ENCODE peak calls at places on chromosomes 12 and 14, in four cellular contexts. P is HEK293T, Y is K562, R is HepG2. H is an unnamed sample.
A peak's percentile ranks its signal among the peaks of the same experiment; 100 is the strongest.

GRCh38 chr14:82796081-82796480 is 1262.4 kb upstream of the SEL1L start:
- DNase-seq in P (no peak), Y (no peak), R (no peak), H (no peak)

GRCh38 chr12:123163227-123163626 is 12.3 kb upstream of the PITPNM2 start:
- DNase-seq in P (no peak), Y (no peak), R (no peak), H (no peak)

GRCh38 chr14:58501214-58501816 is 73.8 kb downstream of the KIAA0586 start:
- DNase-seq in P (peak; percentile 43), Y (peak; percentile 49), R (peak; percentile 54), H (peak; percentile 30)

GRCh38 chr14:105128059-105128458 is 40.5 kb downstream of the JAG2 start:
- DNase-seq in P (no peak), Y (no peak), R (no peak), H (no peak)

GRCh38 chr14:49545716-49546115 is 40.5 kb downstream of the RPS29 start:
- DNase-seq in P (no peak), Y (no peak), R (no peak), H (no peak)

GRCh38 chr12:19892186-19892585 is 452.9 kb downstream of the AEBP2 start:
- DNase-seq in P (no peak), Y (no peak), R (no peak), H (no peak)

GRCh38 chr12:118055865-118056773 is 4.9 kb downstream of the WSB2 start:
- DNase-seq in P (no peak), Y (no peak), R (peak; percentile 84), H (no peak)

GRCh38 chr12:42213954-42214426 is 24.1 kb downstream of the YAF2 start:
- DNase-seq in P (no peak), Y (no peak), R (no peak), H (no peak)

GRCh38 chr12:111455448-111456320 is 50.0 kb downstream of the SH2B3 start:
- DNase-seq in P (no peak), Y (no peak), R (no peak), H (no peak)

GRCh38 chr12:4250691-4251090 is 22.9 kb upstream of the CCND2 start:
- DNase-seq in P (no peak), Y (no peak), R (no peak), H (no peak)

GRCh38 chr12:116520801-116521471 is 38.2 kb upstream of the MAP1LC3B2 start:
- DNase-seq in P (no peak), Y (peak; percentile 29), R (no peak), H (no peak)

GRCh38 chr12:125136702-125137101 is 71.5 kb downstream of the AACS start:
- DNase-seq in P (no peak), Y (no peak), R (no peak), H (no peak)

GRCh38 chr12:3998968-3999792 is 126.0 kb upstream of the PARP11 start:
- DNase-seq in P (no peak), Y (no peak), R (peak; percentile 88), H (no peak)

GRCh38 chr12:70796989-70797388 is 123.5 kb downstream of the PTPRR start:
- DNase-seq in P (no peak), Y (no peak), R (no peak), H (no peak)

GRCh38 chr12:8662592-8662991 is at the start of gene MFAP5:
- DNase-seq in P (no peak), Y (no peak), R (no peak), H (no peak)

GRCh38 chr12:29314421-29314820 is 66.6 kb downstream of the ERGIC2 start:
- DNase-seq in P (no peak), Y (no peak), R (no peak), H (no peak)

GRCh38 chr12:94145231-94145979 is 3.0 kb upstream of the PLXNC1 start:
- DNase-seq in P (no peak), Y (peak; percentile 47), R (no peak), H (no peak)

GRCh38 chr14:20798932-20799331 is 3.7 kb downstream of the RNASE1 start:
- DNase-seq in P (no peak), Y (peak; percentile 41), R (no peak), H (no peak)

GRCh38 chr12:20125259-20125919 is 242.9 kb upstream of the PDE3A start:
- DNase-seq in P (no peak), Y (no peak), R (no peak), H (no peak)

GRCh38 chr14:77469539-77469938 is 11.6 kb downstream of the AHSA1 start:
- DNase-seq in P (no peak), Y (no peak), R (no peak), H (no peak)

GRCh38 chr14:21840765-21841164 is 167.1 kb upstream of the OR4E1 start:
- DNase-seq in P (no peak), Y (no peak), R (no peak), H (no peak)

GRCh38 chr14:72594099-72594901 is 299.6 kb downstream of the DPF3 start:
- DNase-seq in P (no peak), Y (no peak), R (no peak), H (peak; percentile 74)

GRCh38 chr14:32134448-32135070 is 57.5 kb downstream of the ARHGAP5 start:
- DNase-seq in P (peak; percentile 53), Y (no peak), R (no peak), H (no peak)

GRCh38 chr14:35807131-35807961 is 1.7 kb downstream of the RALGAPA1 start:
- DNase-seq in P (no peak), Y (no peak), R (peak; percentile 93), H (no peak)

GRCh38 chr14:90791481-90791880 is 24.7 kb downstream of the TTC7B start:
- DNase-seq in P (no peak), Y (no peak), R (no peak), H (no peak)

DNA sequence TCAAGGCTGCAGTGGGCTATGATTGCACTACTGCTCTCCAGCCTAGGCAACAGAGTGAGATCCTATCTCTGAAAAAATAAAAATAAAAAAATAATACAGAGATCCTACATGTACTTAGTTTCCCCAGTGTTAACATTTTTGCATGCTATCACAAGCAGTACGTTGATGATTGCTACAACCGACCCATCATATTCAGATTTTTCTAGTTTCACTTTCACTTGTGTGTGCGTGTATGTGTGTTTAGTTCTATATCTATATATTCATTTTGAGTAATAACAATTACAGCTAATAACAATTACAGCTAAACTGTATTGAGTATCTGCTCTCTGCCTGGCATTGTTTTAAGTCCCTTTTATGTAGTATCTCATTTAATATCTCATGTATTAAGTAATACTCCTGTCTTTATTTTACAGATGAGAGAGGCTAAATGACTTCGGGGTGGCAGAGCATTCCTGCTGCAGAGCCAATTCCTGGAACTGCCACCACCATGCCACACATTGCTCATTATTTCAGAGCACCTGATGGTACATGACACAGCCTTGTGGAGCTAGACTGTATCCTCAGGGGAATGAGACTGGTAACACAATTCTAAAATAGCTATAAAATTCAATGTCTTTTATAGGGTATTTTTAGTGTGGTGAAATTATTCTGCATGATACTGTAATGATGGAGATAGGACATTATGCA is 153.1 kb downstream of the BCAT1 start:
- DNase-seq in P (no peak), Y (no peak), R (no peak), H (no peak)
- TF ChIP-seq TARDBP in P (no peak), Y (no peak), R (no peak), H (no peak)

GRCh38 chr14:98014851-98015615 is 1217.9 kb downstream of the VRK1 start:
- DNase-seq in P (no peak), Y (no peak), R (no peak), H (no peak)

GRCh38 chr14:98022541-98023520 is 1225.6 kb downstream of the VRK1 start:
- DNase-seq in P (no peak), Y (no peak), R (no peak), H (no peak)

GRCh38 chr14:98015921-98016320 is 1218.7 kb downstream of the VRK1 start:
- DNase-seq in P (no peak), Y (no peak), R (no peak), H (no peak)

DNA sequence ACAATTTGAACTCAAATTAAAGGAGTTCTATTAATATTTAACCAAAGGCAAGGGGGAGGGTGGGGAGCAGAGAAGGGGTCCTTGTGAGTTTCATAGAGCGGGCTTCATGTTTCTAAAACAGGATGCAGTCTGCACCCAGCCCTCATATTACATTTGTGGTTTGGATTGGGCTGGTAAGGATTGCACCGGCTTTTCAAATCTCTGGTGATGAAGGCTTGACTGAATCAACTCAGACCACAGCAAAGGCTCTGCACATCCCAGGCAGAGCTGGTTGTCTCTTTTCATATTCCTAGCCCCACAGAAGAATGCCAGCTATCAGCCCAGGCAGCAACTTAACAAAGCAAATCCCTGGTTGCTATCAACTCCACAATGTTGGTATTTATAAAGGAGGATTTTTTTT is 1221.4 kb downstream of the VRK1 start:
- DNase-seq in P (no peak), Y (no peak), R (no peak), H (no peak)
- TF ChIP-seq TARDBP in P (no peak), Y (no peak), R (no peak), H (no peak)

GRCh38 chr12:83322816-83323215 is 636.1 kb downstream of the TMTC2 start:
- DNase-seq in P (no peak), Y (no peak), R (no peak), H (no peak)

GRCh38 chr12:83321971-83322370 is 635.3 kb downstream of the TMTC2 start:
- DNase-seq in P (no peak), Y (no peak), R (no peak), H (no peak)

GRCh38 chr12:83320350-83320749 is 633.6 kb downstream of the TMTC2 start:
- DNase-seq in P (no peak), Y (no peak), R (no peak), H (no peak)

GRCh38 chr12:83317641-83318040 is 630.9 kb downstream of the TMTC2 start:
- DNase-seq in P (no peak), Y (no peak), R (no peak), H (no peak)

DNA sequence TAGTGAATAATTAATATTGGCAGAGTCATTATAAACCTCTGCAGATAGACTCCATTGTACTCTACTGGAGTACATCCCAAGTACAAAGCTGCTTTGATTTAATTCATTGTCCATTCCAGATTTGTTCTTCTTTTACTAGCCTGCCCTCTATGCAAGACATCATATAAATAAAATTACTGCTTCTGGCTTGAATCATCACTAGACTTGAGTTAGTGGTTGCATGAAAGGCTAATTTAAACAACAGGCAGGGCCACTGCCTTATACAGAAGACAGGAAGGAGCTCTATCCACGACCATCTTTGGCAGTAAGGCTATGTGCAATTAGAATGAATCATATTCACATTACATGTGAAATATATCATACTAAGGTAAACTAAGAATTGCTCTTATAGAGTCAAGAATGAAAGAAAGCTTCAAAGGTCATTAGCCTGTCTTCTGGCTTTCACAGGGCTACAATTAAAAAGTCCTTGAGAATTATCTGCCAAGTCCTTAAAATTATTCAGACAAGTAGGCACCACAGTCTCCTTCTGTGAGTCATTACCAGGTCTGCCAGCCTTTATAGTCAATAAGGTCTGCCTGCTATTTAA is 631.8 kb downstream of the TMTC2 start:
- DNase-seq in P (no peak), Y (no peak), R (no peak), H (no peak)
- TF ChIP-seq TARDBP in P (no peak), Y (no peak), R (no peak), H (no peak)

DNA sequence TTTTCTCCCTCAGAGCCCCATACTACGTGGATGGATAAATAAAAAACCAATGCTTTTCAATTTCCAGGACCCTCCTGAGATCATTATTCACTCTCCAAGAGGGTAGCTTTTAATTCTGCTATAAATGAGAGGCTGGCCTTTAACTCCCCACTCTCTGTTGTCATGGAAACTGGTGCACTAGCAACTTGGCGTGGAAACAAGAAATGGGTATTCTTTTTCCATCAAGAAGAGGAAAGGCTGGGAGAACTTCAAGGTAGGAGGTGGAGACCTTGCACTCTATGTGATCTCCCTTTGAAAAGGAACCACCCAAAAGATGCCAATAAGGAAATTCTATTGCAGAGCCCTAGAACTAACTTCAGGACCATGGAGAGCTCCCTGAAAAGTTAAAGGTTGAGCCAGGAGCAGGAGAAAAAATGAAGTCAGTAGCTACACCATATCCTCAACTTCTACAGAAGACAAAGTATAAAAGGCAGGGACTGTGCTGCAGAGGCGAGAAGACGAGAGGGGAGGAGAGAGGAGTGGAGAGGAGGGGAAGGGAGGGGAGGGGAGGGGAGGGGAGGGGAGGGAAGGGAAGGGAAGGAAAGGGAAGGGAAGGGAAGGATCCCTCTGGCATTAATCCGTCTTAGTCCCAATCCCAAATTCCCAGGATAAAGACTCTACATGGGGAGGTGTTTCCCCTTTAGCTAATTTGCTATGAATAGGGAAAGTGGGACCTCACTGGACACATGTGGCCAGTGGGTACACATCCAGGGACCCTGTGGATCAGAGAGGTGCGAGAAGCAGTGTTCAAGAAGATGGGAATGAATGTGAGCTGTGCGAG is 46.7 kb upstream of the FICD start:
- DNase-seq in P (peak; percentile 40), Y (peak; percentile 61), R (peak; percentile 21), H (no peak)
- TF ChIP-seq TARDBP in P (no peak), Y (no peak), R (no peak), H (no peak)